ENCODE peak calls at places on chromosomes 16 and 17, in six cellular contexts. S is prostate gland, C is A549, X is endothelial cell of umbilical vein, M is sigmoid colon, I is H1. Q is an unnamed sample. For H3K4me1, the result is how much of the 10 kb centered on the place peaks cover.

GRCh38 chr17:28125530-28126382 is 83.3 kb downstream of the NLK start:
- DNase-seq in S (no peak), C (no peak), X (no peak), M (no peak), I (no peak), Q (no peak)

GRCh38 chr16:25192096-25192495 is 24.7 kb upstream of the AQP8 start:
- DNase-seq in S (no peak), C (peak), X (no peak), M (no peak), I (no peak), Q (no peak)

GRCh38 chr17:71251276-71251675 is 869.5 kb upstream of the SOX9 start:
- DNase-seq in S (no peak), C (no peak), X (no peak), M (no peak), I (no peak), Q (no peak)

GRCh38 chr16:56294014-56294413 is 102.7 kb downstream of the GNAO1 start:
- DNase-seq in S (no peak), C (no peak), X (no peak), M (no peak), I (no peak), Q (no peak)

GRCh38 chr17:61399131-61400057 is at the start of gene TBX2:
- DNase-seq in S (no peak), C (peak), X (no peak), M (peak), I (no peak), Q (peak)

GRCh38 chr17:30554839-30555751 is 77.9 kb downstream of the GOSR1 start:
- DNase-seq in S (no peak), C (peak), X (peak), M (no peak), I (peak), Q (no peak)

GRCh38 chr16:48897698-48898205 is 287.8 kb upstream of the N4BP1 start:
- DNase-seq in S (no peak), C (no peak), X (no peak), M (no peak), I (no peak), Q (no peak)

GRCh38 chr16:83769397-83770008 is 38.3 kb upstream of the HSBP1 start:
- DNase-seq in S (no peak), C (no peak), X (no peak), M (no peak), I (no peak), Q (no peak)

GRCh38 chr16:88357306-88358032 is 25.3 kb upstream of the ZNF469 start:
- DNase-seq in S (no peak), C (no peak), X (no peak), M (peak), I (no peak), Q (no peak)

GRCh38 chr17:77178586-77178985 is 37.8 kb downstream of the SEC14L1 start:
- DNase-seq in S (peak), C (no peak), X (no peak), M (no peak), I (no peak), Q (no peak)

GRCh38 chr16:22239131-22239805 is 33.2 kb downstream of the EEF2K start:
- DNase-seq in S (no peak), C (no peak), X (no peak), M (no peak), I (no peak), Q (no peak)

GRCh38 chr16:50207652-50208051 is 54.5 kb downstream of the TENT4B start:
- DNase-seq in S (no peak), C (no peak), X (peak), M (no peak), I (no peak), Q (no peak)
- H3K4me1 ChIP-seq in S (under half), C (half or more), X (under half), M (under half), I (under half), Q (half or more)

GRCh38 chr17:351436-351713 is 1.2 kb downstream of the RPH3AL start:
- DNase-seq in S (no peak), C (peak), X (no peak), M (no peak), I (no peak), Q (no peak)
- H3K27ac ChIP-seq in S (peak), C (peak), X (peak), M (peak), I (no peak), Q (peak)

GRCh38 chr16:1826691-1827573 is at the start of the genes FAHD1 and HAGH:
- DNase-seq in S (peak), C (peak), X (peak), M (peak), I (peak), Q (peak)
- TF ChIP-seq POLR2A in S (peak), C (peak), X (peak), M (peak), I (no peak), Q (peak)

GRCh38 chr17:34045990-34046389 is 209.1 kb upstream of the CCL2 start:
- DNase-seq in S (no peak), C (no peak), X (no peak), M (no peak), I (no peak), Q (no peak)
- H3K4me1 ChIP-seq in S (under half), C (under half), X (under half), M (under half), I (under half), Q (under half)

GRCh38 chr16:85678016-85678415 is 10.7 kb downstream of the GINS2 start:
- DNase-seq in S (no peak), C (no peak), X (no peak), M (no peak), I (no peak), Q (no peak)

GRCh38 chr16:85677383-85677967 is 11.3 kb downstream of the GINS2 start:
- DNase-seq in S (no peak), C (no peak), X (no peak), M (no peak), I (no peak), Q (no peak)

GRCh38 chr16:85674828-85675227 is 13.9 kb downstream of the GINS2 start:
- DNase-seq in S (no peak), C (no peak), X (no peak), M (no peak), I (no peak), Q (no peak)

GRCh38 chr16:85675528-85675927 is 13.2 kb downstream of the GINS2 start:
- DNase-seq in S (no peak), C (peak), X (peak), M (no peak), I (no peak), Q (no peak)

DNA sequence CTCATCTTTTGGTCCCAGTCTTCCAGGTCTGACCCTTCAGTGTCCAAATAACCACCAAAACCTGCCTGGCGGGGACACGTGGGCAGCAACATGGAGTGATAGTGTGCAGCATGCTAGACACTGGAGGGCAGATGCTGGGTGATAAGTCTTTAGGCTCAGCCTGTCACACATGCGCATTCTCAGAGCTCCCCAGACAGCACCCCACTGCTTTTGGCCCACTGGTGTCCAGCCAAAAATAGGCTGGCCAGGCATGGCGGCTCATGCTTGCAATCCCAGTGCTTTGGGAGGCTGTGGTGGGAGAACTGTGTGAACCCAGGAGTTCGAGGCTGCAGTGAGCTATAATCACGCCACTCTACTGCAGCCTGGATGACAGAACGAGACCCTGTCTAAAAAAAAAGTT is 12.3 kb downstream of the GINS2 start:
- DNase-seq in S (no peak), C (no peak), X (no peak), M (no peak), I (no peak), Q (no peak)
- H3K27ac ChIP-seq in S (no peak), C (no peak), X (no peak), M (no peak), I (no peak), Q (no peak)

Q was measured in gastrocnemius medialis.